ENCODE peak calls at places on chromosome 22, in six cellular contexts. One of them, this sample, is unnamed. For H3K4me1 and H3K27me3, the result is how much of the 10 kb centered on the place peaks cover.

GRCh38 chr22:18968011-18968749 is 32.1 kb upstream of the PRODH start:
- DNase-seq in uterus: no peak
- DNase-seq in neuronal stem cell: peak
- DNase-seq in psoas muscle: no peak
- DNase-seq in CD8-positive, alpha-beta memory T cell: no peak
- DNase-seq in small intestine: no peak
- DNase-seq in this sample: peak

GRCh38 chr22:40499187-40499753 is 128.9 kb downstream of the SGSM3 start:
- DNase-seq in uterus: peak
- DNase-seq in neuronal stem cell: no peak
- DNase-seq in psoas muscle: peak
- DNase-seq in CD8-positive, alpha-beta memory T cell: no peak
- DNase-seq in small intestine: peak
- DNase-seq in this sample: peak

GRCh38 chr22:43287441-43287840 is 55.7 kb downstream of the SCUBE1 start:
- DNase-seq in uterus: no peak
- DNase-seq in neuronal stem cell: no peak
- DNase-seq in psoas muscle: no peak
- DNase-seq in CD8-positive, alpha-beta memory T cell: no peak
- DNase-seq in small intestine: no peak
- DNase-seq in this sample: no peak

GRCh38 chr22:20583471-20583922 is 76.1 kb downstream of the MED15 start:
- DNase-seq in uterus: no peak
- DNase-seq in neuronal stem cell: no peak
- DNase-seq in psoas muscle: no peak
- DNase-seq in CD8-positive, alpha-beta memory T cell: no peak
- DNase-seq in small intestine: no peak
- DNase-seq in this sample: no peak

GRCh38 chr22:19782533-19782932 is 22.0 kb downstream of the TBX1 start:
- DNase-seq in uterus: no peak
- DNase-seq in neuronal stem cell: no peak
- DNase-seq in psoas muscle: no peak
- DNase-seq in CD8-positive, alpha-beta memory T cell: no peak
- DNase-seq in small intestine: no peak
- DNase-seq in this sample: no peak

GRCh38 chr22:27965547-27965946 is 46.5 kb upstream of the PITPNB start:
- DNase-seq in uterus: no peak
- DNase-seq in neuronal stem cell: no peak
- DNase-seq in psoas muscle: no peak
- DNase-seq in CD8-positive, alpha-beta memory T cell: no peak
- DNase-seq in small intestine: peak
- DNase-seq in this sample: no peak

GRCh38 chr22:39419096-39419495 is 19.5 kb downstream of the TAB1 start:
- DNase-seq in uterus: no peak
- DNase-seq in neuronal stem cell: no peak
- DNase-seq in psoas muscle: no peak
- DNase-seq in CD8-positive, alpha-beta memory T cell: no peak
- DNase-seq in small intestine: no peak
- DNase-seq in this sample: no peak

GRCh38 chr22:17808688-17809403 is 34.6 kb upstream of the BID start:
- DNase-seq in uterus: no peak
- DNase-seq in neuronal stem cell: no peak
- DNase-seq in psoas muscle: no peak
- DNase-seq in CD8-positive, alpha-beta memory T cell: no peak
- DNase-seq in small intestine: no peak
- DNase-seq in this sample: no peak

GRCh38 chr22:20436309-20437252 is 1.0 kb downstream of the SCARF2 start:
- DNase-seq in uterus: peak
- DNase-seq in neuronal stem cell: peak
- DNase-seq in psoas muscle: no peak
- DNase-seq in CD8-positive, alpha-beta memory T cell: no peak
- DNase-seq in small intestine: no peak
- DNase-seq in this sample: peak

GRCh38 chr22:21621891-21622623 is 7.8 kb downstream of the YDJC start:
- DNase-seq in uterus: no peak
- DNase-seq in neuronal stem cell: no peak
- DNase-seq in psoas muscle: no peak
- DNase-seq in CD8-positive, alpha-beta memory T cell: no peak
- DNase-seq in small intestine: no peak
- DNase-seq in this sample: peak

GRCh38 chr22:31659246-31659645 is 2.8 kb downstream of the PISD start:
- DNase-seq in uterus: no peak
- DNase-seq in neuronal stem cell: no peak
- DNase-seq in psoas muscle: no peak
- DNase-seq in CD8-positive, alpha-beta memory T cell: no peak
- DNase-seq in small intestine: no peak
- DNase-seq in this sample: no peak

GRCh38 chr22:32313532-32313931 is 44.1 kb upstream of the RFPL3 start:
- DNase-seq in uterus: no peak
- DNase-seq in neuronal stem cell: no peak
- DNase-seq in psoas muscle: no peak
- DNase-seq in CD8-positive, alpha-beta memory T cell: no peak
- DNase-seq in small intestine: no peak
- DNase-seq in this sample: no peak

GRCh38 chr22:27474711-27475547 is 326.6 kb downstream of the MN1 start:
- DNase-seq in uterus: peak
- DNase-seq in neuronal stem cell: no peak
- DNase-seq in psoas muscle: no peak
- DNase-seq in CD8-positive, alpha-beta memory T cell: no peak
- DNase-seq in small intestine: no peak
- DNase-seq in this sample: peak

GRCh38 chr22:48054596-48054995 is 1292.1 kb downstream of the TBC1D22A start:
- DNase-seq in uterus: no peak
- DNase-seq in neuronal stem cell: no peak
- DNase-seq in psoas muscle: no peak
- DNase-seq in CD8-positive, alpha-beta memory T cell: no peak
- DNase-seq in small intestine: no peak
- DNase-seq in this sample: no peak

GRCh38 chr22:43482310-43482625 is 70.5 kb downstream of the MPPED1 start:
- DNase-seq in uterus: no peak
- DNase-seq in neuronal stem cell: no peak
- DNase-seq in psoas muscle: no peak
- DNase-seq in CD8-positive, alpha-beta memory T cell: no peak
- DNase-seq in small intestine: no peak
- DNase-seq in this sample: no peak

GRCh38 chr22:26612652-26613051 is 5.2 kb downstream of the CRYBB1 start:
- DNase-seq in uterus: no peak
- DNase-seq in neuronal stem cell: no peak
- DNase-seq in psoas muscle: no peak
- DNase-seq in CD8-positive, alpha-beta memory T cell: no peak
- DNase-seq in small intestine: no peak
- DNase-seq in this sample: no peak

GRCh38 chr22:47928626-47929025 is 1166.2 kb downstream of the TBC1D22A start:
- DNase-seq in uterus: no peak
- DNase-seq in neuronal stem cell: no peak
- DNase-seq in psoas muscle: no peak
- DNase-seq in CD8-positive, alpha-beta memory T cell: no peak
- DNase-seq in small intestine: no peak
- DNase-seq in this sample: no peak

GRCh38 chr22:35218079-35218478 is 39.2 kb upstream of the HMGXB4 start:
- DNase-seq in uterus: no peak
- DNase-seq in neuronal stem cell: no peak
- DNase-seq in psoas muscle: no peak
- DNase-seq in CD8-positive, alpha-beta memory T cell: no peak
- DNase-seq in small intestine: no peak
- DNase-seq in this sample: no peak

GRCh38 chr22:23896523-23897186 is 2.5 kb downstream of the MIF start:
- DNase-seq in uterus: no peak
- DNase-seq in neuronal stem cell: no peak
- DNase-seq in psoas muscle: no peak
- DNase-seq in CD8-positive, alpha-beta memory T cell: no peak
- DNase-seq in small intestine: no peak
- DNase-seq in this sample: no peak
- H3K4me1 ChIP-seq in uterus: under half
- H3K4me1 ChIP-seq in neuronal stem cell: under half
- H3K4me1 ChIP-seq in psoas muscle: under half
- H3K4me1 ChIP-seq in CD8-positive, alpha-beta memory T cell: under half
- H3K4me1 ChIP-seq in small intestine: under half
- H3K4me1 ChIP-seq in this sample: under half

GRCh38 chr22:45023431-45023830 is 13.6 kb upstream of the PHF21B start:
- DNase-seq in uterus: no peak
- DNase-seq in neuronal stem cell: no peak
- DNase-seq in psoas muscle: no peak
- DNase-seq in CD8-positive, alpha-beta memory T cell: no peak
- DNase-seq in small intestine: no peak
- DNase-seq in this sample: no peak

GRCh38 chr22:45014658-45015057 is 4.9 kb upstream of the PHF21B start:
- DNase-seq in uterus: no peak
- DNase-seq in neuronal stem cell: no peak
- DNase-seq in psoas muscle: no peak
- DNase-seq in CD8-positive, alpha-beta memory T cell: no peak
- DNase-seq in small intestine: no peak
- DNase-seq in this sample: no peak

DNA sequence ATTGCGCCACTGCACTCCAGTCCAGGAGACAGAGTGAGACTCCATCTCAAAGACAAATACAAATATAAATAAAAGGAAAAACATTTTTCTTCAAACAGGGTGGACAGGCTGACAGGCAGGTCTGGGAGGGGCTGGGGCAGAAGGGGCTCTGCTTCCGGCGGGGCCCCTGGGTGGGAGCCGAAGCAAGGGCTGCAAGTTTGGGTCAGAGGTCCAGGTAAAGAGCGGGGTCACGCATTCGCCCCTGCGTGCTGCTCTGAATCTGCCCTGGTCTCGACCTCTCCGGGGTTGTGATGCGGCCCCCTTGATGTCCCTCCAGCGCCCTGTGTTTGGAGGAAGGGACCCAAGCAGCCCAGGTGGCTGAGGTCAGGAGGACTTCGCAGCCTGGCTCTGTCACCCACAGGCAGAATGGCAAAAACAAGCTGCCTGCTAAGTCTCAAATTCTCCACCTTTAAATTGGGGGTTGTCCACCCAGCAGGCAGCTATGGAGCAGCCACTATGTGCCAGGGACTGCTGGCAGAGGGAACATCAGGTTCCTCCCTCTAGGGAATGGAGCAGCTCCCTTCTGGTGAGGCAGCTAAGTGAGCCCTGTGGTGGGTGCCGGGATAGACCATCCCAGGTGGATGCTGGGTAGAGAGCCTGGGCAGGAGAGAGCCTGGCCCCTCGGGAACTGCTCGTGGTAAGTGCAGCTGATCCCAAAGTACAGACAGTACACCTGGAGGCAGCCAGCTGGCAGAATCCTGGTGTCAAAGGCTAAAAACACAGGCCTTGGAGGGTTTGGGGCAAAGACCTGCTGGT is 10.3 kb upstream of the PHF21B start:
- DNase-seq in uterus: no peak
- DNase-seq in neuronal stem cell: no peak
- DNase-seq in psoas muscle: no peak
- DNase-seq in CD8-positive, alpha-beta memory T cell: no peak
- DNase-seq in small intestine: no peak
- DNase-seq in this sample: no peak
- H3K27me3 ChIP-seq in uterus: under half
- H3K27me3 ChIP-seq in neuronal stem cell: under half
- H3K27me3 ChIP-seq in psoas muscle: under half
- H3K27me3 ChIP-seq in CD8-positive, alpha-beta memory T cell: under half
- H3K27me3 ChIP-seq in small intestine: under half
- H3K27me3 ChIP-seq in this sample: under half

DNA sequence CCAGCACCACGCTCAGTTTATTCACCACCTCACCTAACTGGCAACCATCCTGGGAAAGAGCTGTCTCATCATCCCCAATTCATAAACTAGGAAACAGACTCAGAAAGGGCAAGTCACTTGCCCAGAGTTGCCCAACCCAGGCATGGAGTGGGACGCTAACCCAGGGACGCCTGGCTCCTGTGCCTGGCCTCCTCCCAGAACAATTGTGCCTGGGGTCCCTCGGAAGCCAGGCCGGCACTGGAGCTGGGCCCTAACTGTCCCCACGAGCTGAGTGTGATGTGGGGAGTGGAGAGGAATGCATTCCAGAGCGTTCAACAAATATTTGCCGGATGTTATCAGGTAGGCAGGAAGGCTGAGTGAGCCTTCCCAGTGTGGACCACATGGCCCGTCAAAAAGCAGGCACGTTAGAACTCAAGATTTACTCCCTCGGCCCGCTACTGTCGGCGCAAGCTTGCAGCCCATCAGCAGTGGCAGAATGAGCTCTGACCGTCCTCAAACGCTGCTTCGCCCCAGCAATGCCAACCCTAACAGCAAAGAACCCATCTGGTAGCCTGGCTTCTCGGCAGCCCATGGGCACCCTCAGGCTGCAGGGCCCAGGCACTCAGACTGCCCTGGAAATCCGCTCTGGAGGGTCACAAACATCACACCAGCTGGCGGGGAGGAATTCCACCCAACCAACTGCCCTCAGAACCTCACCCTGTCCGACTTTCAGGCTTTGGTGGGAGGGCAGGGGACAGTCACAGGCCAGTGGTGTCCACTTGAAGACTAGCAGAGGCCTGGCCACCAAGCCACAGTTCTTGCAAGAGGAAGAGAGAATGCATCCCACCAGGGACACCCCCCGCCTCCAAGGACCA is 35.6 kb downstream of the MYH9 start:
- DNase-seq in uterus: no peak
- DNase-seq in neuronal stem cell: no peak
- DNase-seq in psoas muscle: no peak
- DNase-seq in CD8-positive, alpha-beta memory T cell: no peak
- DNase-seq in small intestine: no peak
- DNase-seq in this sample: no peak
- H3K4me1 ChIP-seq in uterus: under half
- H3K4me1 ChIP-seq in neuronal stem cell: under half
- H3K4me1 ChIP-seq in psoas muscle: half or more
- H3K4me1 ChIP-seq in CD8-positive, alpha-beta memory T cell: half or more
- H3K4me1 ChIP-seq in small intestine: under half
- H3K4me1 ChIP-seq in this sample: under half

GRCh38 chr22:45603631-45604030 is 68.0 kb upstream of the ATXN10 start:
- DNase-seq in uterus: no peak
- DNase-seq in neuronal stem cell: no peak
- DNase-seq in psoas muscle: no peak
- DNase-seq in CD8-positive, alpha-beta memory T cell: no peak
- DNase-seq in small intestine: no peak
- DNase-seq in this sample: no peak
- H3K27me3 ChIP-seq in uterus: under half
- H3K27me3 ChIP-seq in neuronal stem cell: under half
- H3K27me3 ChIP-seq in psoas muscle: under half
- H3K27me3 ChIP-seq in CD8-positive, alpha-beta memory T cell: under half
- H3K27me3 ChIP-seq in small intestine: under half
- H3K27me3 ChIP-seq in this sample: under half

GRCh38 chr22:36379593-36380361 is 8.0 kb downstream of the MYH9 start:
- DNase-seq in uterus: no peak
- DNase-seq in neuronal stem cell: no peak
- DNase-seq in psoas muscle: peak
- DNase-seq in CD8-positive, alpha-beta memory T cell: peak
- DNase-seq in small intestine: no peak
- DNase-seq in this sample: no peak
- H3K4me1 ChIP-seq in uterus: under half
- H3K4me1 ChIP-seq in neuronal stem cell: under half
- H3K4me1 ChIP-seq in psoas muscle: half or more
- H3K4me1 ChIP-seq in CD8-positive, alpha-beta memory T cell: half or more
- H3K4me1 ChIP-seq in small intestine: under half
- H3K4me1 ChIP-seq in this sample: under half